ENCODE peak calls at places on chromosomes 3 and 15, in nine cellular contexts. P is MM.1S, J is mesenchymal stem cell, R is fibroblast of lung, O is H1, E is HCT116, N is IMR-90, B is PC-9, I is astrocyte. K is an unnamed sample.

GRCh38 chr3:10238330-10238995 is 9.8 kb upstream of the TATDN2 start:
- DNase-seq in N (no peak), B (no peak), J (no peak), I (no peak), E (no peak), O (no peak), R (no peak), P (no peak), K (no peak)

GRCh38 chr15:58362262-58362922 is 69.4 kb upstream of the LIPC start:
- DNase-seq in J (peak), O (no peak), B (no peak), N (no peak), E (no peak), R (no peak), I (no peak), P (no peak), K (no peak)

GRCh38 chr15:91465696-91466095 is 365.6 kb downstream of the SV2B start:
- DNase-seq in P (no peak), J (no peak), E (no peak), O (no peak), R (no peak), B (no peak), I (no peak), N (no peak), K (no peak)

GRCh38 chr15:71634820-71635219 is 175.5 kb upstream of the NR2E3 start:
- DNase-seq in P (peak), O (no peak), B (no peak), E (no peak), R (peak), N (no peak), J (peak), I (peak), K (peak)

GRCh38 chr3:139322346-139322745 is 21.5 kb upstream of the MRPS22 start:
- DNase-seq in E (no peak), B (no peak), P (no peak), N (no peak), O (no peak), R (no peak), I (no peak), J (no peak), K (no peak)

GRCh38 chr3:4038351-4038750 is 239.1 kb downstream of the LRRN1 start:
- DNase-seq in I (no peak), E (no peak), J (no peak), O (no peak), P (no peak), B (no peak), N (no peak), R (no peak), K (no peak)

GRCh38 chr15:58852347-58852746 is 81.1 kb downstream of the SLTM start:
- DNase-seq in E (no peak), O (no peak), I (no peak), N (no peak), P (no peak), J (no peak), R (no peak), B (no peak), K (peak)

GRCh38 chr3:63809607-63810006 is 9.5 kb upstream of the C3orf49 start:
- DNase-seq in R (peak), N (peak), J (peak), E (no peak), P (no peak), O (no peak), B (no peak), I (peak), K (no peak)

GRCh38 chr3:112357888-112358287 is 24.9 kb downstream of the CD200 start:
- DNase-seq in J (no peak), R (no peak), O (no peak), N (no peak), B (no peak), P (no peak), E (no peak), I (no peak), K (no peak)

GRCh38 chr15:60044636-60045273 is 40.6 kb downstream of the FOXB1 start:
- DNase-seq in B (no peak), O (no peak), I (no peak), P (peak), R (no peak), J (no peak), N (no peak), E (no peak), K (peak)

GRCh38 chr15:49843725-49844124 is 222.9 kb downstream of the DTWD1 start:
- DNase-seq in P (no peak), E (no peak), R (no peak), O (no peak), J (no peak), B (no peak), N (no peak), I (no peak), K (no peak)

GRCh38 chr3:108862865-108863798 is 40.5 kb downstream of the TRAT1 start:
- DNase-seq in I (peak), R (peak), P (peak), N (peak), E (peak), J (peak), B (no peak), O (no peak), K (peak)

GRCh38 chr3:177284383-177284881 is 87.2 kb upstream of the TBL1XR1 start:
- DNase-seq in P (no peak), O (peak), I (peak), R (peak), N (peak), B (no peak), E (peak), J (peak), K (peak)

GRCh38 chr15:31364301-31365031 is 37.8 kb downstream of the KLF13 start:
- DNase-seq in P (no peak), O (no peak), R (no peak), I (no peak), J (no peak), E (no peak), N (no peak), B (no peak), K (peak)

GRCh38 chr3:184761120-184761841 is 49.4 kb upstream of the MAGEF1 start:
- DNase-seq in N (peak), O (no peak), B (no peak), P (no peak), E (no peak), I (peak), R (peak), J (no peak), K (no peak)

GRCh38 chr15:60804986-60805949 is 326.3 kb upstream of the ICE2 start:
- DNase-seq in O (peak), J (peak), P (no peak), I (peak), E (no peak), R (peak), N (peak), B (peak), K (peak)

GRCh38 chr3:160982497-160982896 is 122.7 kb downstream of the B3GALNT1 start:
- DNase-seq in P (no peak), R (no peak), I (no peak), N (no peak), E (no peak), B (no peak), O (no peak), J (no peak), K (no peak)

GRCh38 chr3:115958531-115958930 is 335.2 kb downstream of the GAP43 start:
- DNase-seq in J (no peak), N (no peak), O (no peak), E (no peak), R (no peak), I (no peak), P (no peak), B (no peak), K (no peak)

GRCh38 chr3:141366285-141367037 is 1.8 kb upstream of the ZBTB38 start:
- DNase-seq in B (peak), J (peak), N (peak), E (peak), R (peak), O (no peak), I (peak), P (peak), K (no peak)

GRCh38 chr3:123765475-123766166 is 118.5 kb downstream of the MYLK start:
- DNase-seq in R (peak), B (no peak), O (no peak), E (no peak), N (peak), I (peak), J (no peak), P (peak), K (no peak)

GRCh38 chr3:146498002-146498736 is 28.8 kb upstream of the PLSCR2 start:
- DNase-seq in E (no peak), R (no peak), I (no peak), J (no peak), P (no peak), O (no peak), B (no peak), N (no peak), K (no peak)

GRCh38 chr3:57557088-57557537 is 1.0 kb downstream of the PDE12 start:
- DNase-seq in O (no peak), R (peak), P (peak), N (peak), I (peak), J (peak), E (no peak), B (peak), K (peak)

GRCh38 chr3:44924102-44925084 is 50.0 kb downstream of the TGM4 start:
- DNase-seq in P (no peak), J (no peak), I (peak), O (no peak), N (peak), E (no peak), R (peak), B (peak), K (no peak)

GRCh38 chr15:68112711-68113110 is 58.6 kb downstream of the PIAS1 start:
- DNase-seq in P (no peak), B (no peak), N (peak), J (no peak), O (no peak), I (peak), E (no peak), R (peak), K (no peak)

GRCh38 chr3:39781025-39781424 is 28.4 kb upstream of the MYRIP start:
- DNase-seq in J (no peak), I (no peak), E (no peak), O (no peak), N (no peak), P (no peak), R (no peak), B (no peak), K (no peak)

GRCh38 chr15:99000001-99000590 is 7.5 kb downstream of the PGPEP1L start:
- DNase-seq in P (no peak), R (no peak), N (no peak), O (no peak), J (no peak), B (no peak), I (no peak), E (no peak), K (no peak)

GRCh38 chr3:53162672-53163458 is 1.9 kb downstream of the PRKCD start:
- DNase-seq in E (no peak), J (peak), O (no peak), P (no peak), N (no peak), I (no peak), B (no peak), R (no peak), K (peak)

GRCh38 chr3:12670365-12670764 is 6.4 kb upstream of the RAF1 start:
- DNase-seq in B (no peak), O (no peak), R (no peak), N (no peak), I (no peak), J (no peak), P (no peak), E (no peak), K (no peak)
- H3K4me2 ChIP-seq in B (no peak), O (peak), R (no peak), N (no peak), I (no peak), J (no peak), P (no peak), E (no peak), K (no peak)

GRCh38 chr3:100400424-100400781 is 486 bp downstream of the TOMM70 start:
- DNase-seq in I (no peak), B (no peak), R (peak), N (peak), O (peak), J (peak), E (no peak), P (peak), K (peak)

GRCh38 chr3:100400782-100401673 is at the start of the genes LNP1 and TOMM70:
- DNase-seq in B (peak), P (peak), J (peak), R (peak), E (peak), N (peak), O (peak), I (peak), K (peak)

GRCh38 chr3:100396967-100397366 is 3.9 kb downstream of the TOMM70 start:
- DNase-seq in N (no peak), J (no peak), R (no peak), B (no peak), P (no peak), O (no peak), E (no peak), I (no peak), K (no peak)

GRCh38 chr3:100401674-100402036 is 316 bp downstream of the LNP1 start:
- DNase-seq in I (peak), E (no peak), O (no peak), P (peak), R (peak), B (no peak), J (no peak), N (peak), K (peak)

DNA sequence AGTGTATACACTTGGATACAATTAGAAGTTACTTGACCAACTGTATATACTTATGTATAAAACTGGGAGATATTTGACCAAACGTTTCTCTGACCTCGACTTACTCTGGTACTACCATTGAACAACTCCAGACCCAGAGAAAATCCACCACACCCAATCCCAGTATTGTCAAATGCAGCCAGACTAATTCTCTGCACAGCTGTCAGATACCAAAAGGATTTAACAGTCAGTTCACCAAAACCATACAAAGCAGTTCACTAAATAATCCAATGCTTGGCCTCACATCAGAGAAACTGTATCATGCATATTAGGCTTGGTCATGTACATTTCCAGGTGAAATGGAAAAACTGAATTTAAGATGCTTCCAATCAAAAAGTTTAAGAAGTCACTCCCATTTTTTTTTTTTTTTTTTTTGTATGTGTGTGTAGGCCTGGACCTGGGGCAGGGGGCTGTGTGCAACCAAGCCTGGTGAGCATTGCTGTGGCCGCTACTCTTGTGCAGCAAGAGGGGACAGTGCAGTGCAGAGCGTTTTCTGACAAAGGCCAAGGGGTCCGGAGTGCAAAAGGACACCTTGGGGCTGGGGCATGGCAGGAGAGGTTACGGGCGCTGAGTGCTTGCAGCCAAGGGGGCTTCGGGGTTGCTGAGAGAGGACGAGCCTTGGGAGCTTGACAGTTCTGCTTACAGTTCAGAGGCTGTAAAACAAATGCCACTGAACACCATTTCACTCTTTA is 1.4 kb downstream of the TOMM70 start:
- DNase-seq in I (no peak), E (no peak), P (no peak), N (no peak), B (no peak), O (no peak), R (no peak), J (no peak), K (no peak)
- H3K4me2 ChIP-seq in I (peak), E (peak), P (peak), N (peak), B (peak), O (peak), R (peak), J (peak), K (peak)

DNA sequence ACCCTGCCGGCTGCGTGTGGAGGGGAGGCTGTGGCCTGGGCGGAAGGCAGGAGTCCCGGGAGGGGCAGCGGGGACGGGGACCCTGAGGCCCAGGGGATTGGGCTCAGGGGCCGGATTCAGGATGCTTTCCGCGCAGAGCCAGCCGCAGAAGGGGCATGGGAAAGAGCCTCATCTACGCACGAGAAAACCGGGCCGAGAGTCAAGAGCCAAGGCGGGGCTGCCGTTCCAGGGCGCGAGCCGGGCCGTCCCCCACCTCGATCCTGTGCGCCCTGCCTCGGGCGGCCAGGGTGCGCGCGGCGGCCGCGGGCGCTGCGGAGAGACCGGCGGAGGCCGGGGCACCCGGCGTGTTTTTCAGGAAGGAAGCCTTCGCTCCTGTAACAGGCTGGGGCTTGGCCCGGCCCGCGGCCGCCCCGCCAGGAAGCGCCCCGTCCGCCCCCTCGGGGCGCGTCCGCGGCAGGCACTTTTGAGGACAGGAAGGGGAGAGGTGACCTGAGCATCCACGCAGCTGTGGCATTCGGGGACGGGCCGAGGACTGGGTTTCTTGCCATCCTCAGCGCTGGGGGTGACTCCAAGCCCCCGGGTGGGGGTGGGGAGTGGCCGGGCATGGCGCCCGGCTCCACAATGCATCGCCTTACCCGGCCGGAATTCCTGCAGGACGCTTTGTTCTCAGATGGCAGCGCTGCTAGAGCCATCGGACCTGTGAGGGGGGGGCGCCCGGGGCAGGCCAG is 62.3 kb upstream of the GATA2 start:
- DNase-seq in P (no peak), N (no peak), O (peak), E (no peak), J (no peak), I (no peak), B (no peak), R (no peak), K (no peak)
- H3K4me2 ChIP-seq in P (no peak), N (no peak), O (peak), E (no peak), J (no peak), I (peak), B (no peak), R (no peak), K (peak)

GRCh38 chr3:14803101-14803980 is 15.4 kb upstream of the FGD5 start:
- DNase-seq in N (no peak), O (no peak), J (no peak), B (no peak), P (no peak), E (no peak), I (no peak), R (peak), K (no peak)
- H3K4me2 ChIP-seq in N (no peak), O (no peak), J (no peak), B (no peak), P (no peak), E (peak), I (peak), R (no peak), K (no peak)

GRCh38 chr15:52523646-52524045 is 5.0 kb downstream of the MYO5A start:
- DNase-seq in R (no peak), N (no peak), J (no peak), E (no peak), I (no peak), P (no peak), O (no peak), B (no peak), K (no peak)
- H3K4me2 ChIP-seq in R (peak), N (peak), J (no peak), E (no peak), I (peak), P (no peak), O (no peak), B (no peak), K (no peak)

GRCh38 chr3:143119009-143119914 is at the start of gene CHST2:
- DNase-seq in E (no peak), N (peak), O (peak), B (peak), J (peak), I (peak), P (peak), R (peak), K (peak)
- H3K4me2 ChIP-seq in E (peak), N (peak), O (peak), B (no peak), J (peak), I (peak), P (peak), R (peak), K (peak)

GRCh38 chr3:20729185-20729584 is 543.2 kb upstream of the SGO1 start:
- DNase-seq in R (no peak), O (no peak), J (no peak), N (no peak), E (no peak), I (no peak), P (peak), B (no peak), K (no peak)
- H3K4me2 ChIP-seq in R (no peak), O (no peak), J (no peak), N (no peak), E (no peak), I (no peak), P (no peak), B (no peak), K (no peak)

GRCh38 chr3:100720423-100720822 is 11.1 kb downstream of the TFG start:
- DNase-seq in J (no peak), P (no peak), N (no peak), B (no peak), O (peak), I (no peak), R (no peak), E (no peak), K (peak)
- H3K4me2 ChIP-seq in J (no peak), P (no peak), N (no peak), B (no peak), O (no peak), I (no peak), R (no peak), E (no peak), K (no peak)

DNA sequence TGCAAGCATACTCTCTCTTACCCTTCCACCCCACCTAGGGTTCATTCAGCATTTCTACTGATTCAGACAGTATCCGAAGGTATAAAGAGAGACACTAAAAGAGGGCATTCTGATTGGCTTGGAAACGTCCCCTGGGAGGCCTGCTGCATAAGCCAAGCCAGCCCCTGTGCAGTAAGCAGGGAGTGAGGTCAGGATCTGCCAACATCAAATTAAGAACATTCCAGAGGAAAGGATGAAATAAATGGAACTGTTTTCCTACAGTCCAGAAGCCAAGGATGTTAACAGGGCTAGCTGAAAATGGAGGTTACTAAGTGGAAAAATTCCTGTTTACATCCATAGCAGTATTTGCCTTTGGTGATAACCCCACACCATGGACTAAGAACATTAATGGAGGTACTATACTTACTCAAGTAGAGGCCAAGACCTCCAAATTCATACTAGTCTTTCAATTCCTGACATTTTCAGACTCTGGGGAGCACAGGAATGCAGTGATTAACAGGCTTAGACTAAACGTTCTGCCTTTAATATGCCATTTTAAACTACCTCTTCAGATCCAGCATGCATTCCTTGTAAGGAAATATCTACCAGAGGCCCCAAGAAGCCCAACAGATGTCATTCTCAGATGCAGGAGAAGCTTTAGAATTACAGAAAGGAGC is 34.5 kb downstream of the NPTN start:
- DNase-seq in R (peak), O (no peak), I (peak), J (peak), P (no peak), E (no peak), B (no peak), N (peak), K (no peak)
- H3K4me2 ChIP-seq in R (no peak), O (no peak), I (no peak), J (no peak), P (no peak), E (no peak), B (no peak), N (no peak), K (no peak)

GRCh38 chr15:95860406-95860805 is 470.1 kb upstream of the NR2F2 start:
- DNase-seq in J (no peak), B (no peak), N (no peak), R (no peak), I (no peak), P (no peak), O (no peak), E (no peak), K (no peak)
- H3K4me2 ChIP-seq in J (no peak), B (no peak), N (no peak), R (no peak), I (no peak), P (no peak), O (no peak), E (no peak), K (no peak)